ENCODE peak calls at places on chromosomes 6 and 20, in four cellular contexts. S, H, Z and I are unnamed samples.
A peak's percentile ranks its signal among the peaks of the same experiment; 100 is the strongest.

GRCh38 chr6:26216886-26217713 is 129.9 kb downstream of the HFE start:
- DNase-seq in S (peak; percentile 74), H (peak; percentile 89), Z (peak; percentile 70), I (peak; percentile 80)

GRCh38 chr6:6885521-6886088 is 222.2 kb upstream of the RREB1 start:
- DNase-seq in S (peak; percentile 75), H (peak; percentile 83), Z (peak; percentile 61), I (no peak)

GRCh38 chr6:654136-654535 is 2.8 kb downstream of the HUS1B start:
- DNase-seq in S (no peak), Z (no peak), H (no peak), I (no peak)

GRCh38 chr6:79586548-79586947 is 44.6 kb upstream of the SH3BGRL2 start:
- DNase-seq in H (no peak), S (no peak), Z (no peak), I (no peak)

GRCh38 chr20:24149881-24150307 is 161.3 kb upstream of the GGTLC1 start:
- DNase-seq in Z (no peak), S (peak; percentile 28), H (no peak), I (no peak)

GRCh38 chr20:37574199-37574890 is 46.7 kb upstream of the BLCAP start:
- DNase-seq in Z (no peak), S (no peak), H (peak; percentile 39), I (no peak)

GRCh38 chr20:3819413-3820047 is 817 bp upstream of the AP5S1 start:
- DNase-seq in H (no peak), S (no peak), Z (no peak), I (no peak)

GRCh38 chr6:159691133-159691962 is 1.7 kb downstream of the SOD2 start:
- DNase-seq in Z (peak; percentile 87), H (no peak), S (peak; percentile 71), I (no peak)

GRCh38 chr6:35500782-35501181 is 3.9 kb upstream of the TEAD3 start:
- DNase-seq in H (no peak), S (no peak), Z (no peak), I (no peak)

GRCh38 chr6:35230950-35231349 is 17.2 kb downstream of the SCUBE3 start:
- DNase-seq in Z (no peak), H (no peak), S (peak; percentile 7), I (no peak)

GRCh38 chr6:10310826-10311225 is 104.0 kb downstream of the TFAP2A start:
- DNase-seq in H (no peak), Z (no peak), S (no peak), I (peak; percentile 38)
- TF ChIP-seq POLR2A in H (no peak), Z (no peak), S (no peak), I (no peak)

GRCh38 chr20:32153771-32154170 is 44.3 kb downstream of the TM9SF4 start:
- DNase-seq in H (no peak), S (no peak), Z (no peak), I (no peak)
- TF ChIP-seq CTCF in H (no peak), S (no peak), Z (no peak), I (no peak)

DNA sequence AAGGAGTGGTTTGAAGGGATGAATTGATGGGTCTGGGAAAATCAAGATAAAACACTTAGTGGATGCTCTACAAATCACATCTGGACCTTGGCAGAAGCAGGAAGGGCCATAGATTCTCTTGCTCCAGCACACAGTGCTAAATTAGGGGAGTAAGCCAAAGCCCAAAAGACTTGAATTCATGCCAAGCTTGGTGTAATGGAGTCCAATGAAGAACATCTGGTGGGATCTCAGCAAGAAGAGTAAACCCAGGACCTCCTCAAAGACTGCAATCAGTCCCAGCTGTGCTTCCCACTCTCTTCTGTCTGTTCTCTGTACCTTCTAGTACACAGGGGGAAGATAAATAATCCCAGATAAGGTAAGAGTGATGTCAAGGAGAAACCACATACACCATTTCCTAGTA is 683.4 kb downstream of the RNF144B start:
- DNase-seq in Z (no peak), H (no peak), S (no peak), I (no peak)
- TF ChIP-seq POLR2A in Z (no peak), H (no peak), S (no peak), I (no peak)

GRCh38 chr6:143245656-143246055 is 185.0 kb downstream of the AIG1 start:
- DNase-seq in H (no peak), Z (no peak), S (no peak), I (no peak)

GRCh38 chr6:143243786-143244185 is 183.1 kb downstream of the AIG1 start:
- DNase-seq in S (no peak), Z (no peak), H (no peak), I (no peak)

GRCh38 chr6:143236151-143236788 is 175.6 kb downstream of the AIG1 start:
- DNase-seq in Z (no peak), H (peak; percentile 57), S (peak; percentile 3), I (no peak)

GRCh38 chr6:143238306-143238705 is 177.6 kb downstream of the AIG1 start:
- DNase-seq in H (no peak), Z (no peak), S (no peak), I (no peak)

DNA sequence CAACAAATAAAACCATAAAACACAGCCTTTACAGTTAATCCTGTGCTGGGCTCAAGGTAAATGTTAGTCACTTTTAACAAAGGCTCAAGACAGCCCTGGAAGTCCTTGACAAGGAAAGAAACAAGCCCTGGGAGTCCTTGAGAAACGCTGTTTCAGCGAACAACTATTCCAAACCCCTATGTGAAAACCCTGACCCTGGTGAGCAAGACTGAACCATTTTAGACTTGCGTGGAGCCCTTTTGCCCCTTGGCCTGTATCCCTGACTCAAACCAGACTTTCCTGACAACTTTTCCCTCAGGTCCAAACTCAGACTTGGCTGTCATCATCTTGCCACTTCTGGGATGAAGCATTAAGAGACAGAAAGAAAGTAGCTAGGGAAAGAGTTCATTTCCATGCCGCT is 180.4 kb downstream of the AIG1 start:
- DNase-seq in S (peak; percentile 3), Z (no peak), H (no peak), I (no peak)
- TF ChIP-seq CTCF in S (no peak), Z (no peak), H (no peak), I (no peak)

GRCh38 chr6:87065117-87065516 is 29.8 kb downstream of the CGA start:
- DNase-seq in Z (no peak), H (no peak), S (no peak), I (no peak)

GRCh38 chr6:87070750-87071149 is 24.2 kb downstream of the CGA start:
- DNase-seq in H (no peak), S (no peak), Z (no peak), I (no peak)

GRCh38 chr6:87071683-87072082 is 23.2 kb downstream of the CGA start:
- DNase-seq in Z (no peak), H (no peak), S (no peak), I (no peak)

GRCh38 chr6:87068804-87069203 is 26.1 kb downstream of the CGA start:
- DNase-seq in H (no peak), S (no peak), Z (no peak), I (no peak)

GRCh38 chr6:87066449-87067288 is 28.2 kb downstream of the CGA start:
- DNase-seq in Z (peak; percentile 25), H (no peak), S (peak; percentile 57), I (no peak)
- TF ChIP-seq POLR2A in Z (no peak), H (no peak), S (no peak), I (no peak)

GRCh38 chr20:57434390-57434700 is 43.1 kb downstream of the RBM38 start:
- DNase-seq in Z (no peak), H (no peak), S (no peak), I (no peak)
- TF ChIP-seq CTCF in Z (no peak), H (peak; percentile 10), S (no peak), I (no peak)

GRCh38 chr6:18243302-18243893 is 20.9 kb downstream of the DEK start:
- DNase-seq in H (no peak), S (no peak), Z (no peak), I (no peak)
- TF ChIP-seq POLR2A in H (no peak), S (no peak), Z (no peak), I (no peak)

DNA sequence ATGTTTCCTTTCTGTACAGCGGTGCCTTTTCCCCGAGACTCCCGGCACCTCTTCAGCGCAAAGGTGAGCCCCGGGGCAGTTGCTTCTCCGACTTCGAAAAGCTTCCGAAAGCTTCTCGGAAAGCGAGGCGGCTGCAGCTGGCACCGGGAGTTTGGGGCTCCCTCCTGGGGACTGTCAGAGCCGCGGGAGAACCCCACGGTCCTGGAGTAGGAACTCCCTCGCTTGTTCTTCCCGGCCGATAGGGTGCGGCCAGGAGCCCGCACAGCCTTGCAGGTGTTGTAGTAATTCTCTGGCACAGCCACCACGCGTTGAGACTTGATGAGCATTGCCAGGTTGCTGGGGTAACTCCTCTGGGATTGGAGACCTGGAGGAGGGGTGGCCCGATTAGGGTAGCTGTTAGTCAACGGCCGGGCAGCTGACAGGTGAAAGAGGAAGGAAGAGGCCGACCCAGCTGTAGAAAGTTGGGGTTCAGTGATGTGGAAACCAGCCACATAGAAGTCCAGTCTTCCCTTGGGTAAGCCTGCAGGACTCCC is 708 bp downstream of the KDM1B start:
- DNase-seq in Z (peak; percentile 24), S (peak; percentile 94), H (no peak), I (peak; percentile 90)
- TF ChIP-seq CTCF in Z (no peak), S (peak; percentile 50), H (peak; percentile 22), I (no peak)

GRCh38 chr20:50193169-50193850 is 2.7 kb downstream of the CEBPB start:
- DNase-seq in Z (peak; percentile 45), S (peak; percentile 43), H (no peak), I (no peak)

GRCh38 chr20:50192364-50193168 is 1.9 kb downstream of the CEBPB start:
- DNase-seq in H (peak; percentile 93), S (peak; percentile 94), Z (peak; percentile 75), I (peak; percentile 85)

GRCh38 chr20:50195524-50196120 is 5.0 kb downstream of the CEBPB start:
- DNase-seq in S (no peak), H (no peak), Z (no peak), I (no peak)

GRCh38 chr20:50194831-50195523 is 4.3 kb downstream of the CEBPB start:
- DNase-seq in Z (peak; percentile 41), S (no peak), H (no peak), I (no peak)

GRCh38 chr20:50193851-50194830 is 3.5 kb downstream of the CEBPB start:
- DNase-seq in H (no peak), S (no peak), Z (peak; percentile 48), I (no peak)
- TF ChIP-seq POLR2A in H (no peak), S (peak; percentile 14), Z (no peak), I (no peak)

GRCh38 chr6:11634948-11635347 is 97.4 kb downstream of the TMEM170B start:
- DNase-seq in H (no peak), S (peak; percentile 74), Z (no peak), I (peak; percentile 39)
- TF ChIP-seq CTCF in H (no peak), S (no peak), Z (no peak), I (no peak)